ENCODE peak calls at places on chromosomes 2 and 18, in nine cellular contexts. E is T-helper 9 cell, Q is body of pancreas, X is fibroblast of villous mesenchyme, V is NCI-H345, J is RWPE1, B is omental fat pad, A is frontal cortex, Z is testis. Y is an unnamed sample.

GRCh38 chr2:179655627-179656026 is 205.8 kb downstream of the ZNF385B start:
- DNase-seq in B (no peak), V (no peak), J (no peak), A (no peak), X (peak), E (no peak), Q (no peak), Z (no peak), Y (no peak)

GRCh38 chr2:73823916-73824523 is 4.7 kb upstream of the STAMBP start:
- DNase-seq in E (no peak), V (peak), Q (peak), B (no peak), Z (peak), J (peak), A (peak), X (peak), Y (no peak)

GRCh38 chr2:237290249-237290648 is 123.7 kb downstream of the COL6A3 start:
- DNase-seq in J (no peak), V (peak), Q (peak), E (no peak), Z (peak), X (peak), B (peak), A (no peak), Y (peak)

GRCh38 chr2:232349946-232350635 is 28.5 kb upstream of the ALPP start:
- DNase-seq in X (no peak), V (peak), J (no peak), A (no peak), E (no peak), B (no peak), Z (no peak), Q (no peak), Y (peak)

GRCh38 chr2:214075446-214075845 is 335.4 kb upstream of the VWC2L start:
- DNase-seq in Z (no peak), V (no peak), B (no peak), J (no peak), X (no peak), Q (no peak), A (no peak), E (no peak), Y (no peak)

GRCh38 chr2:127558911-127559310 is 23.4 kb downstream of the MYO7B start:
- DNase-seq in B (no peak), V (no peak), Z (no peak), E (no peak), Q (no peak), A (no peak), J (no peak), X (no peak), Y (peak)

GRCh38 chr2:237865623-237866041 is 6.2 kb downstream of the RAMP1 start:
- DNase-seq in Z (no peak), X (no peak), A (no peak), Q (no peak), E (no peak), B (no peak), V (no peak), J (no peak), Y (no peak)

GRCh38 chr2:219515874-219516629 is 1.8 kb downstream of the ASIC4 start:
- DNase-seq in A (no peak), E (no peak), X (no peak), Z (no peak), Q (no peak), J (no peak), V (no peak), B (no peak), Y (no peak)

GRCh38 chr2:239609583-239610310 is 208.9 kb upstream of the HDAC4 start:
- DNase-seq in B (peak), V (no peak), Q (peak), J (no peak), X (no peak), A (no peak), E (no peak), Z (no peak), Y (no peak)

GRCh38 chr18:57624988-57625387 is 3.4 kb upstream of the NARS1 start:
- DNase-seq in Q (no peak), B (no peak), J (peak), X (no peak), A (no peak), Z (no peak), E (no peak), V (no peak), Y (no peak)

GRCh38 chr2:81767173-81767720 is 1462.7 kb upstream of the LRRTM1 start:
- DNase-seq in A (no peak), B (no peak), V (no peak), E (no peak), X (no peak), Q (no peak), Z (no peak), J (no peak), Y (no peak)

GRCh38 chr2:55425449-55425848 is 5.8 kb upstream of the CCDC88A start:
- DNase-seq in V (no peak), Z (no peak), A (no peak), X (peak), J (peak), Q (no peak), B (no peak), E (no peak), Y (no peak)

GRCh38 chr2:17800219-17800618 is 16.0 kb upstream of the MSGN1 start:
- DNase-seq in Q (no peak), V (peak), E (no peak), Z (peak), J (no peak), X (peak), B (no peak), A (no peak), Y (no peak)

GRCh38 chr2:158100411-158100810 is 1.3 kb upstream of the UPP2 start:
- DNase-seq in A (no peak), X (no peak), Z (no peak), E (no peak), Q (no peak), V (no peak), B (no peak), J (no peak), Y (no peak)

GRCh38 chr2:232027530-232027929 is 66.0 kb downstream of the DIS3L2 start:
- DNase-seq in B (no peak), V (no peak), X (no peak), Q (no peak), J (no peak), A (peak), Z (no peak), E (no peak), Y (no peak)

GRCh38 chr2:64654993-64655666 is 1.4 kb upstream of the SERTAD2 start:
- DNase-seq in Z (no peak), B (no peak), J (no peak), V (peak), Q (no peak), E (no peak), A (no peak), X (no peak), Y (no peak)

GRCh38 chr2:72145658-72146329 is 1.9 kb downstream of the CYP26B1 start:
- DNase-seq in B (no peak), A (peak), X (no peak), V (no peak), Z (no peak), J (no peak), E (no peak), Q (peak), Y (no peak)

GRCh38 chr2:163692611-163693482 is 43.0 kb downstream of the FIGN start:
- DNase-seq in X (peak), V (no peak), B (no peak), A (no peak), Z (no peak), E (no peak), J (no peak), Q (no peak), Y (no peak)

GRCh38 chr2:8576525-8577157 is 105.2 kb upstream of the ID2 start:
- DNase-seq in B (no peak), X (no peak), Q (no peak), A (no peak), J (no peak), E (no peak), V (no peak), Z (no peak), Y (no peak)

GRCh38 chr18:35463050-35463449 is 34.7 kb downstream of the INO80C start:
- DNase-seq in J (no peak), Q (no peak), B (no peak), Z (no peak), A (no peak), V (no peak), E (no peak), X (peak), Y (no peak)